ENCODE peak calls at places on chromosomes 7 and 10, in nine cellular contexts. One of them, this sample, is unnamed.

GRCh38 chr7:144020340-144020739 is 20.2 kb downstream of the OR6B1 start:
- DNase-seq in GM23338: no peak
- DNase-seq in heart right ventricle: no peak
- DNase-seq in cerebellum: no peak
- DNase-seq in breast epithelium: no peak
- DNase-seq in Kasumi-1: no peak
- DNase-seq in RPMI7951: no peak
- DNase-seq in NT2/D1: no peak
- DNase-seq in hippocampal formation: no peak
- DNase-seq in this sample: no peak

GRCh38 chr7:50266893-50267386 is 37.6 kb upstream of the IKZF1 start:
- DNase-seq in hippocampal formation: no peak
- DNase-seq in GM23338: no peak
- DNase-seq in RPMI7951: peak
- DNase-seq in Kasumi-1: peak
- DNase-seq in NT2/D1: no peak
- DNase-seq in cerebellum: no peak
- DNase-seq in breast epithelium: no peak
- DNase-seq in heart right ventricle: no peak
- DNase-seq in this sample: no peak

GRCh38 chr10:89679986-89680385 is 21.4 kb upstream of the KIF20B start:
- DNase-seq in heart right ventricle: no peak
- DNase-seq in GM23338: no peak
- DNase-seq in breast epithelium: no peak
- DNase-seq in hippocampal formation: no peak
- DNase-seq in RPMI7951: no peak
- DNase-seq in cerebellum: no peak
- DNase-seq in Kasumi-1: no peak
- DNase-seq in NT2/D1: no peak
- DNase-seq in this sample: no peak

GRCh38 chr10:126421745-126422144 is 33.5 kb upstream of the ADAM12 start:
- DNase-seq in breast epithelium: no peak
- DNase-seq in Kasumi-1: no peak
- DNase-seq in heart right ventricle: peak
- DNase-seq in GM23338: no peak
- DNase-seq in hippocampal formation: no peak
- DNase-seq in cerebellum: no peak
- DNase-seq in RPMI7951: peak
- DNase-seq in NT2/D1: no peak
- DNase-seq in this sample: no peak

GRCh38 chr7:91249506-91250233 is 14.6 kb upstream of the FZD1 start:
- DNase-seq in hippocampal formation: no peak
- DNase-seq in NT2/D1: no peak
- DNase-seq in breast epithelium: no peak
- DNase-seq in Kasumi-1: no peak
- DNase-seq in cerebellum: no peak
- DNase-seq in heart right ventricle: no peak
- DNase-seq in GM23338: no peak
- DNase-seq in RPMI7951: peak
- DNase-seq in this sample: no peak

GRCh38 chr10:103897241-103897774 is 20.7 kb downstream of the STN1 start:
- DNase-seq in GM23338: no peak
- DNase-seq in NT2/D1: no peak
- DNase-seq in Kasumi-1: no peak
- DNase-seq in hippocampal formation: no peak
- DNase-seq in RPMI7951: no peak
- DNase-seq in breast epithelium: no peak
- DNase-seq in heart right ventricle: no peak
- DNase-seq in cerebellum: no peak
- DNase-seq in this sample: no peak

GRCh38 chr10:82813856-82814255 is 938.9 kb downstream of the NRG3 start:
- DNase-seq in GM23338: no peak
- DNase-seq in Kasumi-1: no peak
- DNase-seq in RPMI7951: peak
- DNase-seq in NT2/D1: no peak
- DNase-seq in cerebellum: no peak
- DNase-seq in hippocampal formation: no peak
- DNase-seq in breast epithelium: no peak
- DNase-seq in heart right ventricle: no peak
- DNase-seq in this sample: no peak

GRCh38 chr7:34025579-34025978 is 120.2 kb downstream of the BMPER start:
- DNase-seq in RPMI7951: no peak
- DNase-seq in hippocampal formation: no peak
- DNase-seq in heart right ventricle: no peak
- DNase-seq in cerebellum: no peak
- DNase-seq in NT2/D1: no peak
- DNase-seq in GM23338: no peak
- DNase-seq in Kasumi-1: no peak
- DNase-seq in breast epithelium: no peak
- DNase-seq in this sample: no peak

GRCh38 chr7:152733286-152733934 is 26.1 kb upstream of the ACTR3B start:
- DNase-seq in hippocampal formation: no peak
- DNase-seq in breast epithelium: no peak
- DNase-seq in cerebellum: no peak
- DNase-seq in heart right ventricle: no peak
- DNase-seq in NT2/D1: no peak
- DNase-seq in Kasumi-1: no peak
- DNase-seq in GM23338: no peak
- DNase-seq in RPMI7951: no peak
- DNase-seq in this sample: no peak

GRCh38 chr7:140672382-140673062 is at the start of gene ADCK2:
- DNase-seq in Kasumi-1: peak
- DNase-seq in hippocampal formation: peak
- DNase-seq in NT2/D1: no peak
- DNase-seq in breast epithelium: no peak
- DNase-seq in cerebellum: peak
- DNase-seq in GM23338: peak
- DNase-seq in heart right ventricle: peak
- DNase-seq in RPMI7951: no peak
- DNase-seq in this sample: peak

GRCh38 chr7:120400806-120401455 is 128.0 kb downstream of the KCND2 start:
- DNase-seq in hippocampal formation: no peak
- DNase-seq in heart right ventricle: no peak
- DNase-seq in cerebellum: no peak
- DNase-seq in breast epithelium: no peak
- DNase-seq in RPMI7951: no peak
- DNase-seq in GM23338: no peak
- DNase-seq in Kasumi-1: no peak
- DNase-seq in NT2/D1: no peak
- DNase-seq in this sample: no peak

GRCh38 chr7:21461282-21461681 is 33.4 kb downstream of the SP4 start:
- DNase-seq in Kasumi-1: no peak
- DNase-seq in RPMI7951: no peak
- DNase-seq in cerebellum: no peak
- DNase-seq in GM23338: no peak
- DNase-seq in hippocampal formation: no peak
- DNase-seq in heart right ventricle: no peak
- DNase-seq in NT2/D1: no peak
- DNase-seq in breast epithelium: no peak
- DNase-seq in this sample: no peak

GRCh38 chr7:53602817-53603418 is 567.5 kb downstream of the POM121L12 start:
- DNase-seq in GM23338: no peak
- DNase-seq in heart right ventricle: no peak
- DNase-seq in NT2/D1: peak
- DNase-seq in cerebellum: no peak
- DNase-seq in hippocampal formation: no peak
- DNase-seq in Kasumi-1: no peak
- DNase-seq in breast epithelium: no peak
- DNase-seq in RPMI7951: peak
- DNase-seq in this sample: no peak

GRCh38 chr10:130231211-130231850 is 95.1 kb downstream of the GLRX3 start:
- DNase-seq in Kasumi-1: no peak
- DNase-seq in breast epithelium: no peak
- DNase-seq in RPMI7951: no peak
- DNase-seq in hippocampal formation: no peak
- DNase-seq in heart right ventricle: no peak
- DNase-seq in cerebellum: no peak
- DNase-seq in GM23338: no peak
- DNase-seq in NT2/D1: no peak
- DNase-seq in this sample: no peak

This sample was measured in right cardiac atrium.